ENCODE peak calls at places on chromosomes 16 and 17, in five cellular contexts. E is ovary, F is esophagus muscularis mucosa, A is stomach, Q is tibial nerve. T is an unnamed sample.

GRCh38 chr16:27286446-27286845 is 17.9 kb upstream of the NSMCE1 start:
- DNase-seq in E (no peak), F (no peak), A (no peak), Q (no peak), T (no peak)

GRCh38 chr17:60968266-60968665 is 290.6 kb downstream of the BCAS3 start:
- DNase-seq in E (no peak), F (no peak), A (no peak), Q (no peak), T (no peak)

GRCh38 chr16:88202207-88202745 is 180.5 kb upstream of the ZNF469 start:
- DNase-seq in E (no peak), F (no peak), A (no peak), Q (no peak), T (peak; percentile 73)

GRCh38 chr17:53336281-53336680 is 486.4 kb upstream of the KIF2B start:
- DNase-seq in E (no peak), F (no peak), A (no peak), Q (no peak), T (no peak)

GRCh38 chr16:48295493-48296281 is 48.3 kb upstream of the ABCC11 start:
- DNase-seq in E (no peak), F (no peak), A (no peak), Q (no peak), T (no peak)

GRCh38 chr17:79745641-79746105 is 14.9 kb downstream of the ENPP7 start:
- DNase-seq in E (no peak), F (no peak), A (no peak), Q (no peak), T (no peak)

GRCh38 chr16:12753203-12754023 is 50.3 kb downstream of the CPPED1 start:
- DNase-seq in E (no peak), F (no peak), A (no peak), Q (no peak), T (no peak)

GRCh38 chr16:57628008-57628781 is at the start of gene ADGRG1:
- DNase-seq in E (peak; percentile 58), F (no peak), A (peak; percentile 72), Q (peak; percentile 56), T (no peak)

GRCh38 chr17:52660692-52661091 is 502.2 kb upstream of the CA10 start:
- DNase-seq in E (no peak), F (no peak), A (no peak), Q (no peak), T (no peak)

GRCh38 chr16:72025404-72026114 is 17.0 kb downstream of the DHODH start:
- DNase-seq in E (no peak), F (no peak), A (no peak), Q (no peak), T (no peak)

GRCh38 chr17:81200695-81201580 is 21.8 kb downstream of the CEP131 start:
- DNase-seq in E (no peak), F (no peak), A (peak; percentile 79), Q (peak; percentile 83), T (no peak)

DNA sequence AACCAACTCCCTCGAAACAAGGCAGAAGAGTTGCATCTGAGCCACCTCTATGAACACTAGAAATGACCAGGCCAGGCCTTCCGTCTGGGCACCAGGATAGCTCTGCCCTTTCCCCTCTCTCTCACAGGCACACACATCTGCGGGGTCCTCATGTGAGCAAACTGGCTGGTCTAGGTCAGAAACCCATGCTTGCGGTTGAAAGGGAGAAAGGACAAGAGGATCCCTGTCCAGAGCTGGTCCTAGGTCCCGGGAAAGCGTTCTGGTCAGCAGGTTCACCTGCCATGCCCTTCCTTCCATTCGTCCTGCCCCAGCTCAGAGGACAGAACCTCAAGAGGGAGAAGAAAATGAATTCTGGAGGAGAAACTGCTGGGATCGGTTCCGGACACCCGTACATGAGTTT is 2.7 kb downstream of the MNT start:
- DNase-seq in E (no peak), F (no peak), A (no peak), Q (no peak), T (no peak)
- TF ChIP-seq EP300 in E (no peak), F (no peak), A (no peak), Q (no peak), T (no peak)

GRCh38 chr17:57875109-57876022 is 25.5 kb upstream of the MRPS23 start:
- DNase-seq in E (peak; percentile 82), F (no peak), A (peak; percentile 71), Q (peak; percentile 67), T (peak; percentile 91)

GRCh38 chr17:57876023-57876865 is 26.4 kb upstream of the MRPS23 start:
- DNase-seq in E (no peak), F (no peak), A (no peak), Q (no peak), T (no peak)

GRCh38 chr17:57877803-57878202 is 28.0 kb upstream of the MRPS23 start:
- DNase-seq in E (no peak), F (no peak), A (no peak), Q (no peak), T (no peak)

GRCh38 chr17:57874434-57875108 is 24.7 kb upstream of the MRPS23 start:
- DNase-seq in E (peak; percentile 81), F (no peak), A (no peak), Q (peak; percentile 42), T (peak; percentile 84)

GRCh38 chr17:57876866-57877237 is 27.0 kb upstream of the MRPS23 start:
- DNase-seq in E (no peak), F (no peak), A (no peak), Q (no peak), T (no peak)
- H3K27ac ChIP-seq in E (peak overlapping the region; percentile 78), F (peak overlapping the region; percentile 95), A (peak overlapping the region; percentile 87), Q (peak overlapping the region; percentile 88), T (no peak overlapping the region)

DNA sequence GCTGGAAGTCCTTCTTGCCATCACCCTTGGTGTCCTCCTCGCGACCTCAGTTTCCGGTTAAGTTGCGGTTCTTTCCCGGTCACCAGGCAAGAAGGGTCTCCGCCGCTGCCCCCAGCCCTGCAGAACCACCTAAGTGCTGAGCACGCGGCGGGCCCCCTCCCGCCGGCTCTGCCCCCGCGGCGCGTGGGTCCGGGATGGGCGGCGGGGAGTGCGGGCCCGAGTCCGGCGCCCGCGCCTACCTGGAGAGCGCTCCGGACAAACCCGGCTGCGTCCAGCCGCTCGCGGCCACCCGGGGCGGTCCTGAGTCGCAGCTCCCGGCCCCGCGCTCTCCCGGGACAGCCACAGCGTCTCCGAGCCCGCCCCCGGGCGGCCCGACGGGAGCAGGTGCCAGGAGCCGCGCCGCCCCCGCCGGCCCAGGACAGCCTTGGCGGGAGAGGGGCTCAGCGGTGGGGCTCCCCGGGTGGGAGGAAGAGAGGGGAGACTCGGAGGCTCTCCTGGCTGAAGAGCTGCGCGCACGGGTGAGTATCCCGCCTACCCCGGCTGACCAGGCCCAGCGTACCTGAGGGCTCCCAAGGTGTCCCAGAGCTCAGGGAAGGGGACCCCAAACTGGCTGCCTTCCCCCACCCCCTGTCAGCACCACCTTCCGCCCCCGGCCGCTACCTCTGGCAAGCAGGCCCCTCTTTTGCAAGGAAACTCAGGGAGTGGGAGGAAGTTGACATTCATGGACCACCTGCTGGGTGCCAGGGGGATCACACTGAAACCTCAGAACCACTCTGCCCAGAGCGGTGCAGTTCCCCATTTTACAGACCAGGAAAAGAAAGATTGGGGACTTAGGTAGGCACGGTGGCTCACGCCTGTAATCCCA is 22.2 kb upstream of the C17orf113 start:
- DNase-seq in E (no peak), F (no peak), A (peak; percentile 48), Q (no peak), T (no peak)
- TF ChIP-seq CTCF in E (no peak), F (peak; percentile 13), A (peak; percentile 10), Q (no peak), T (no peak)

GRCh38 chr17:35254107-35254802 is 11.4 kb downstream of the SLFN5 start:
- DNase-seq in E (peak; percentile 21), F (peak; percentile 95), A (peak; percentile 54), Q (peak; percentile 92), T (peak; percentile 79)
- TF ChIP-seq EP300 in E (no peak), F (no peak), A (no peak), Q (peak; percentile 93), T (no peak)

DNA sequence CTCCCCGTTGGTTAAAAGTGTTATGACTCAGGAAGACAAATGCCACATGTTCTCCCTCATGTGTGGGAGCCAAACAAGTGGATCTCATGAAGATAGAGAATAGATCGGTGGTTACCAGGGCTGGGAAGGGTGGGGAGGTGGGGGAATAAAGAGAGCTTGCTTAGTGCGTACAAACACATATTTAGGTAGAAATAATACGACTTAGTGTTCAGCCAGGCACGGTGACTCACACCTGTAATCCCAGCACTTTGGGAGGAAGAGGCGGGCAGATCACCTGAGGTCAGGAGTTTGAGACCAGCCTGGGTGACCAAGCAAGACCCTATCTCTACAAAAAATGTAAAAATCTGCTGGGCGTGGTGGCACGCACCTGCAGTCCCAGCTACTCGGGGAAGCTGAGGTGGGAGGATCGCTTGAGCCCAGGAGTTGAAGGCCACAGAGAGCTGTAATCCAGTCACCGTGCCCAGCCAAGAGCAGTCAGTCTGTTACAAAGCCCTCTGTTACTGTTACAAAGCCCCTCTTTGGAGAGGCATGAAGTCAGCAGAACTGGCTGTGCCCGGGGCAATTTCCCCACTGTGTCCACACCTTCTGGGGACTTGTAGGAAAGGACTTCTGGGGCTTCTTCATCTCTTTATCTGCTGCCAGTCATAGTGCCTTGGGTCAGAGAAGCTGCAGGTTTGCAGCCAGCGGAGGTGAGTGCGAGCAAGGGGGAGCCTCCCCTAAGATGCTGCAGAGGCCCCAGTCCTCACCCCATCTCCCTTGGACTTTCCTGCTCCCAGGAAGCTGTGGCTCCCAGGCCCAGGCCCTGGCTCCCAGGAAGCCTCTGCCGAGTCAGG is 4.3 kb upstream of the ALDH3A1 start:
- DNase-seq in E (peak; percentile 4), F (no peak), A (no peak), Q (no peak), T (no peak)
- H3K27ac ChIP-seq in E (no peak overlapping the region), F (peak overlapping the region; percentile 54), A (peak overlapping the region; percentile 86), Q (peak overlapping the region; percentile 55), T (peak overlapping the region; percentile 77)

GRCh38 chr17:82596316-82596715 is 51.9 kb downstream of the WDR45B start:
- DNase-seq in E (no peak), F (no peak), A (no peak), Q (no peak), T (no peak)
- TF ChIP-seq CTCF in E (no peak), F (no peak), A (no peak), Q (no peak), T (no peak)

T was measured in suprapubic skin.